ENCODE peak calls at places on chromosomes 6 and 20, in six cellular contexts. A is tibial nerve; F is stimulated activated CD4-positive, alpha-beta T cell treated with anti-CD3 and anti-CD28 coated beads, Interleukin-12 subunit alpha, Interleukin-12 subunit beta, amount 100 ng/mL, for 24 hours; N is lower lobe of right lung; Q is NCI-H1105; Y is retinal pigment epithelial cell. D is an unnamed sample.

GRCh38 chr6:3490622-3490980 is 33.8 kb upstream of the SLC22A23 start:
- DNase-seq in A (no peak), F (no peak), N (no peak), Q (no peak), Y (no peak), D (no peak)

GRCh38 chr20:59179988-59180387 is 16.4 kb downstream of the ZNF831 start:
- DNase-seq in A (no peak), F (no peak), N (no peak), Q (no peak), Y (no peak), D (no peak)

GRCh38 chr6:75351570-75351969 is 67.0 kb upstream of the TMEM30A start:
- DNase-seq in A (no peak), F (no peak), N (no peak), Q (no peak), Y (no peak), D (no peak)

GRCh38 chr6:37103169-37104039 is 66.5 kb upstream of the PIM1 start:
- DNase-seq in A (peak), F (no peak), N (peak), Q (peak), Y (peak), D (peak)

GRCh38 chr6:169801396-169802160 is 50.2 kb downstream of the ERMARD start:
- DNase-seq in A (no peak), F (no peak), N (no peak), Q (no peak), Y (no peak), D (no peak)

GRCh38 chr6:30411515-30412207 is 66.7 kb downstream of the RPP21 start:
- DNase-seq in A (peak), F (peak), N (peak), Q (peak), Y (peak), D (no peak)

GRCh38 chr6:31799781-31800180 is 4.2 kb upstream of the VARS1 start:
- DNase-seq in A (no peak), F (no peak), N (peak), Q (no peak), Y (no peak), D (no peak)

GRCh38 chr6:151372164-151372563 is 19.2 kb downstream of the ZBTB2 start:
- DNase-seq in A (no peak), F (no peak), N (no peak), Q (no peak), Y (no peak), D (no peak)

GRCh38 chr6:144575327-144575726 is 290.2 kb downstream of the UTRN start:
- DNase-seq in A (no peak), F (no peak), N (no peak), Q (no peak), Y (no peak), D (no peak)

GRCh38 chr6:20691185-20691584 is 156.9 kb downstream of the CDKAL1 start:
- DNase-seq in A (no peak), F (no peak), N (no peak), Q (peak), Y (no peak), D (no peak)

GRCh38 chr20:4916991-4917881 is 84.1 kb downstream of the SLC23A2 start:
- DNase-seq in A (no peak), F (no peak), N (peak), Q (no peak), Y (peak), D (peak)

D was measured in AG08395.